ENCODE peak calls at places on chromosomes 6 and 20, in six cellular contexts. One of them, this sample, is unnamed. For H3K9me3, the result is how much of the 10 kb centered on the place peaks cover.

GRCh38 chr6:8859501-8859900 is 424.2 kb upstream of the SLC35B3 start:
- DNase-seq in A549: no peak
- DNase-seq in heart left ventricle: no peak
- DNase-seq in transverse colon: no peak
- DNase-seq in testis: no peak
- DNase-seq in ovary: no peak
- DNase-seq in this sample: no peak

GRCh38 chr6:158818580-158819212 is 472 bp downstream of the EZR start:
- DNase-seq in A549: peak
- DNase-seq in heart left ventricle: peak
- DNase-seq in transverse colon: peak
- DNase-seq in testis: peak
- DNase-seq in ovary: peak
- DNase-seq in this sample: peak

GRCh38 chr20:47681977-47682812 is 103.1 kb downstream of the SULF2 start:
- DNase-seq in A549: no peak
- DNase-seq in heart left ventricle: peak
- DNase-seq in transverse colon: no peak
- DNase-seq in testis: peak
- DNase-seq in ovary: peak
- DNase-seq in this sample: peak

GRCh38 chr6:22072939-22073338 is 223.9 kb downstream of the PRL start:
- DNase-seq in A549: no peak
- DNase-seq in heart left ventricle: no peak
- DNase-seq in transverse colon: no peak
- DNase-seq in testis: no peak
- DNase-seq in ovary: no peak
- DNase-seq in this sample: no peak

GRCh38 chr20:48682529-48683385 is 145.0 kb downstream of the PREX1 start:
- DNase-seq in A549: no peak
- DNase-seq in heart left ventricle: peak
- DNase-seq in transverse colon: peak
- DNase-seq in testis: peak
- DNase-seq in ovary: peak
- DNase-seq in this sample: peak

GRCh38 chr20:54566224-54566750 is 90.9 kb downstream of the DOK5 start:
- DNase-seq in A549: no peak
- DNase-seq in heart left ventricle: no peak
- DNase-seq in transverse colon: no peak
- DNase-seq in testis: no peak
- DNase-seq in ovary: no peak
- DNase-seq in this sample: no peak

GRCh38 chr6:115610646-115611045 is 450.0 kb downstream of the FRK start:
- DNase-seq in A549: no peak
- DNase-seq in heart left ventricle: no peak
- DNase-seq in transverse colon: no peak
- DNase-seq in testis: no peak
- DNase-seq in ovary: no peak
- DNase-seq in this sample: no peak

GRCh38 chr6:14423330-14423729 is 305.8 kb downstream of the CD83 start:
- DNase-seq in A549: no peak
- DNase-seq in heart left ventricle: peak
- DNase-seq in transverse colon: no peak
- DNase-seq in testis: no peak
- DNase-seq in ovary: no peak
- DNase-seq in this sample: no peak

GRCh38 chr6:166763606-166764472 is 136.8 kb upstream of the RPS6KA2 start:
- DNase-seq in A549: no peak
- DNase-seq in heart left ventricle: no peak
- DNase-seq in transverse colon: no peak
- DNase-seq in testis: peak
- DNase-seq in ovary: no peak
- DNase-seq in this sample: no peak

GRCh38 chr6:82240191-82240590 is 7.4 kb downstream of the IBTK start:
- DNase-seq in A549: no peak
- DNase-seq in heart left ventricle: no peak
- DNase-seq in transverse colon: no peak
- DNase-seq in testis: no peak
- DNase-seq in ovary: no peak
- DNase-seq in this sample: no peak

GRCh38 chr20:44552950-44553908 is 29.1 kb upstream of the PKIG start:
- DNase-seq in A549: no peak
- DNase-seq in heart left ventricle: no peak
- DNase-seq in transverse colon: no peak
- DNase-seq in testis: no peak
- DNase-seq in ovary: no peak
- DNase-seq in this sample: no peak

GRCh38 chr6:144543006-144543871 is 258.1 kb downstream of the UTRN start:
- DNase-seq in A549: no peak
- DNase-seq in heart left ventricle: no peak
- DNase-seq in transverse colon: no peak
- DNase-seq in testis: no peak
- DNase-seq in ovary: no peak
- DNase-seq in this sample: no peak

GRCh38 chr20:52103911-52104545 is 87.6 kb downstream of the ZFP64 start:
- DNase-seq in A549: no peak
- DNase-seq in heart left ventricle: no peak
- DNase-seq in transverse colon: no peak
- DNase-seq in testis: no peak
- DNase-seq in ovary: no peak
- DNase-seq in this sample: no peak

GRCh38 chr6:42041131-42042055 is 8.9 kb upstream of the TAF8 start:
- DNase-seq in A549: no peak
- DNase-seq in heart left ventricle: peak
- DNase-seq in transverse colon: no peak
- DNase-seq in testis: peak
- DNase-seq in ovary: no peak
- DNase-seq in this sample: no peak

GRCh38 chr6:56043076-56043475 is 167.7 kb upstream of the BMP5 start:
- DNase-seq in A549: no peak
- DNase-seq in heart left ventricle: no peak
- DNase-seq in transverse colon: no peak
- DNase-seq in testis: no peak
- DNase-seq in ovary: no peak
- DNase-seq in this sample: no peak

GRCh38 chr6:120558294-120558693 is 776.0 kb downstream of the TBC1D32 start:
- DNase-seq in A549: no peak
- DNase-seq in heart left ventricle: no peak
- DNase-seq in transverse colon: no peak
- DNase-seq in testis: no peak
- DNase-seq in ovary: no peak
- DNase-seq in this sample: no peak

GRCh38 chr6:137744877-137745276 is 122.2 kb upstream of the TNFAIP3 start:
- DNase-seq in A549: no peak
- DNase-seq in heart left ventricle: no peak
- DNase-seq in transverse colon: no peak
- DNase-seq in testis: no peak
- DNase-seq in ovary: no peak
- DNase-seq in this sample: no peak

GRCh38 chr6:154041001-154041400 is 2.0 kb downstream of the OPRM1 start:
- DNase-seq in A549: no peak
- DNase-seq in heart left ventricle: no peak
- DNase-seq in transverse colon: no peak
- DNase-seq in testis: no peak
- DNase-seq in ovary: no peak
- DNase-seq in this sample: no peak

GRCh38 chr6:156719720-156720563 is 57.2 kb upstream of the ARID1B start:
- DNase-seq in A549: peak
- DNase-seq in heart left ventricle: peak
- DNase-seq in transverse colon: peak
- DNase-seq in testis: peak
- DNase-seq in ovary: peak
- DNase-seq in this sample: peak

GRCh38 chr6:90428514-90428913 is 131.9 kb upstream of the BACH2 start:
- DNase-seq in A549: no peak
- DNase-seq in heart left ventricle: no peak
- DNase-seq in transverse colon: no peak
- DNase-seq in testis: no peak
- DNase-seq in ovary: no peak
- DNase-seq in this sample: no peak

GRCh38 chr6:163415620-163416379 is 1.3 kb downstream of the QKI start:
- DNase-seq in A549: peak
- DNase-seq in heart left ventricle: peak
- DNase-seq in transverse colon: peak
- DNase-seq in testis: peak
- DNase-seq in ovary: peak
- DNase-seq in this sample: peak

GRCh38 chr20:59371429-59371828 is 71.0 kb downstream of the EDN3 start:
- DNase-seq in A549: no peak
- DNase-seq in heart left ventricle: no peak
- DNase-seq in transverse colon: no peak
- DNase-seq in testis: peak
- DNase-seq in ovary: no peak
- DNase-seq in this sample: no peak

GRCh38 chr6:135182993-135183531 is 2.0 kb downstream of the MYB start:
- DNase-seq in A549: no peak
- DNase-seq in heart left ventricle: no peak
- DNase-seq in transverse colon: peak
- DNase-seq in testis: peak
- DNase-seq in ovary: no peak
- DNase-seq in this sample: no peak

GRCh38 chr20:57133926-57134650 is 132.4 kb downstream of the BMP7 start:
- DNase-seq in A549: no peak
- DNase-seq in heart left ventricle: no peak
- DNase-seq in transverse colon: no peak
- DNase-seq in testis: no peak
- DNase-seq in ovary: no peak
- DNase-seq in this sample: no peak

GRCh38 chr6:35920793-35921732 is at the start of gene SRPK1:
- DNase-seq in A549: peak
- DNase-seq in heart left ventricle: peak
- DNase-seq in transverse colon: peak
- DNase-seq in testis: peak
- DNase-seq in ovary: peak
- DNase-seq in this sample: peak
- TF ChIP-seq POLR2A in A549: peak
- TF ChIP-seq POLR2A in heart left ventricle: peak
- TF ChIP-seq POLR2A in transverse colon: peak
- TF ChIP-seq POLR2A in testis: no peak
- TF ChIP-seq POLR2A in ovary: no peak
- TF ChIP-seq POLR2A in this sample: peak

DNA sequence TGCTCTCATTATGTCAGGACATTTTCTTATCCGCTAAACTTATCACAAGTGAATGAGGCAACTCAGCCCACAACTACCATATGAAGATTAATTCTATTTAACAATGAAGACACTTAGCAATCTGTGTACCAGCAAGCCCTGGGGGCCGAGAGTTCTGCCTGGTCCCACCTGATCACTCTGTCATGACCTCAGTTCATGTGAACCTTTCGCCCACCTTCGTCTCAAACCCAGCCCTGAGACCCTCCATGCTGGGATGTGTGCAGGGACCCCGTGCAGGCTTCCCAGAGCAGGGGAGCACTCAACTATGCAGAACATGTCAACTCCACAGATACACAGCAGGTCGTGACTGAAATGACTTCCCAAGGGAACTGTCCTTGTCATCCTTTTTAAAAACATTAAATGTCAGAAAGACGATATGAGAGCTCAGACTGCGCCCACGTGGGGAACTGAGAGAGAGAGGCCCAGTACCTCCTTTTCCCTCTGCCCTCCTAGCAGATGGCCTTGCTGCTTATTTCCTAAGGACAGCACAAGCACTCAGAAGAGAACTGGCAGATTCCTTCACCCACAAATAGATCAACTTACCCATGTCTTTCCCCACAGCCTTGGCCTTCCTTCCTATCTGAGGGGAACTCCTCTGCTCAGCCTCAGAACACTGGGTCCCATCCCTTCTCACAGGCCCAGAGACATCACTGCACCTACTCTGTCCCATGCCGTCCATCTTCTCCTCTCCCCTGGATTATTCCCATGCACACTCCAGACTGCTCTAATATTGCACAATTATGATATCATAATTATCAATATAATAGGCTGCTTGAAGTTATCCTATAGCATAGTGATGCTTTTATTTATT is 11.5 kb downstream of the ABHD12 start:
- DNase-seq in A549: no peak
- DNase-seq in heart left ventricle: no peak
- DNase-seq in transverse colon: no peak
- DNase-seq in testis: no peak
- DNase-seq in ovary: no peak
- DNase-seq in this sample: no peak
- H3K27ac ChIP-seq in A549: no peak
- H3K27ac ChIP-seq in heart left ventricle: no peak
- H3K27ac ChIP-seq in transverse colon: no peak
- H3K27ac ChIP-seq in testis: no peak
- H3K27ac ChIP-seq in ovary: no peak
- H3K27ac ChIP-seq in this sample: no peak

DNA sequence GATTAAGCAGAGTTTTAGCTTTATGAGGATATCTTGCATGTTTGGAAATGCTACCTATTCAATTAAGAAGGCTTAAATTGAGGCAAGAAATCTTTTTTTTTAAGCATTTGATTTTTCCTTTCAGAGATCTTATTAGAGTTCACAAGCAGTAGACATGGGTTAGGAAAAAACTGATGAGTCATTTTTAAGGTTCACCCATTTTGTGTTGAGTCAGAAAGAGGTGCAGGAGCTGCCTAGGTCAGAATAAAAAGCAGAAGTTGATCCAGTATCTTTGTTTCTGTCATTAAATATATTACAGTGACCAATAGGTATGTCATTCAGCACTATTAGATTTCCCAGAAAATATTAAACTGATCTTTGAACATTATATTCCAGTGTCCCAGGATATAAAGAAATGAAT is 306.8 kb downstream of the LMBRD1 start:
- DNase-seq in A549: no peak
- DNase-seq in heart left ventricle: no peak
- DNase-seq in transverse colon: no peak
- DNase-seq in testis: no peak
- DNase-seq in ovary: no peak
- DNase-seq in this sample: no peak
- H3K9me3 ChIP-seq in A549: under half
- H3K9me3 ChIP-seq in heart left ventricle: under half
- H3K9me3 ChIP-seq in transverse colon: under half
- H3K9me3 ChIP-seq in testis: under half
- H3K9me3 ChIP-seq in ovary: under half
- H3K9me3 ChIP-seq in this sample: under half

DNA sequence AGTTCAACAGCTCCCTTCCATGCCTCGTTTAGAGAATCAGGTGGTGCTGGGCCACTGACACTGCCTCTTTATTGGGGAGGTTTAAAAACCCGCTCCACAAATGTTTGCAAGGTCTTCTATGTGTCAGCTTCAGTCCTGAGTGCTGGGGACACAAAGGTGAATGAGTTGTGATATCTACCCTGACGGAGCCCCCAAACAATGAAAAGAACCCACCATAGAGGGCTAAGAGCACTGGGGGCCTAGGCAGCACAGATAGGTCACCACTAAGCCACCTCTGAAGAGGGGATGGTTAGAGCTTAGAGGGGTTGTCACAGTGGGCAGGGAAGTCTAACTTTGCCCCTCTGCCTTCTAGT is 22.0 kb downstream of the MAP1LC3A start:
- DNase-seq in A549: no peak
- DNase-seq in heart left ventricle: no peak
- DNase-seq in transverse colon: no peak
- DNase-seq in testis: no peak
- DNase-seq in ovary: no peak
- DNase-seq in this sample: no peak
- TF ChIP-seq POLR2A in A549: no peak
- TF ChIP-seq POLR2A in heart left ventricle: no peak
- TF ChIP-seq POLR2A in transverse colon: no peak
- TF ChIP-seq POLR2A in testis: no peak
- TF ChIP-seq POLR2A in ovary: no peak
- TF ChIP-seq POLR2A in this sample: no peak

This sample was measured in uterus.